ENCODE peak calls at places on chromosome 3, in seven cellular contexts. I, F, H, W, L, M and T are unnamed samples.

GRCh38 chr3:180633722-180634121 is 31.8 kb downstream of the TTC14 start:
- DNase-seq in I (no peak), F (no peak), H (no peak), W (no peak), L (no peak), M (peak), T (no peak)

GRCh38 chr3:34207826-34208225 is 409.4 kb downstream of the PDCD6IP start:
- DNase-seq in I (no peak), F (no peak), H (no peak), W (peak), L (peak), M (no peak), T (peak)

GRCh38 chr3:140134231-140134630 is 199.2 kb downstream of the CLSTN2 start:
- DNase-seq in I (no peak), F (no peak), H (no peak), W (no peak), L (no peak), M (no peak), T (no peak)

GRCh38 chr3:98903705-98904481 is 2.4 kb upstream of the DCBLD2 start:
- DNase-seq in I (no peak), F (no peak), H (no peak), W (no peak), L (no peak), M (peak), T (no peak)

GRCh38 chr3:126338796-126339241 is 18.4 kb downstream of the KLF15 start:
- DNase-seq in I (no peak), F (no peak), H (peak), W (no peak), L (no peak), M (peak), T (no peak)

GRCh38 chr3:171302009-171302408 is 158.2 kb downstream of the TNIK start:
- DNase-seq in I (no peak), F (no peak), H (no peak), W (no peak), L (no peak), M (no peak), T (no peak)

GRCh38 chr3:117997201-117998049 is 1037.2 kb downstream of the IGSF11 start:
- DNase-seq in I (peak), F (peak), H (peak), W (peak), L (peak), M (peak), T (peak)

GRCh38 chr3:196399485-196399945 is 32.7 kb downstream of the UBXN7 start:
- DNase-seq in I (no peak), F (no peak), H (no peak), W (peak), L (no peak), M (no peak), T (peak)

GRCh38 chr3:33729993-33730392 is 11.9 kb upstream of the CLASP2 start:
- DNase-seq in I (no peak), F (no peak), H (no peak), W (no peak), L (no peak), M (no peak), T (no peak)

GRCh38 chr3:98359993-98360675 is 6.5 kb downstream of the OR5K4 start:
- DNase-seq in I (no peak), F (no peak), H (no peak), W (peak), L (no peak), M (no peak), T (peak)

GRCh38 chr3:65291448-65292091 is 603.8 kb upstream of the ADAMTS9 start:
- DNase-seq in I (no peak), F (no peak), H (no peak), W (no peak), L (no peak), M (no peak), T (no peak)

GRCh38 chr3:134377896-134378295 is 3.6 kb upstream of the AMOTL2 start:
- DNase-seq in I (no peak), F (no peak), H (no peak), W (no peak), L (no peak), M (peak), T (no peak)

GRCh38 chr3:175274056-175274455 is 414.9 kb downstream of the NAALADL2 start:
- DNase-seq in I (no peak), F (no peak), H (no peak), W (no peak), L (no peak), M (no peak), T (no peak)

GRCh38 chr3:97971679-97972567 is at the start of gene RIOX2:
- DNase-seq in I (no peak), F (no peak), H (peak), W (peak), L (no peak), M (peak), T (peak)

GRCh38 chr3:20074226-20075063 is 34.2 kb downstream of the KAT2B start:
- DNase-seq in I (no peak), F (peak), H (no peak), W (peak), L (no peak), M (no peak), T (peak)

GRCh38 chr3:52126500-52126899 is 27.7 kb downstream of the POC1A start:
- DNase-seq in I (no peak), F (no peak), H (no peak), W (no peak), L (no peak), M (no peak), T (no peak)

GRCh38 chr3:129123314-129124060 is 1.9 kb upstream of the RAB43 start:
- DNase-seq in I (no peak), F (no peak), H (no peak), W (peak), L (peak), M (peak), T (no peak)

GRCh38 chr3:5384557-5384956 is 197.1 kb downstream of the EDEM1 start:
- DNase-seq in I (no peak), F (no peak), H (no peak), W (no peak), L (no peak), M (no peak), T (no peak)

GRCh38 chr3:39960515-39961403 is 151.3 kb downstream of the MYRIP start:
- DNase-seq in I (no peak), F (no peak), H (no peak), W (peak), L (peak), M (no peak), T (peak)

GRCh38 chr3:183473969-183474368 is 45.5 kb upstream of the MCF2L2 start:
- DNase-seq in I (no peak), F (no peak), H (no peak), W (no peak), L (no peak), M (no peak), T (no peak)

GRCh38 chr3:30313840-30314239 is 292.6 kb upstream of the TGFBR2 start:
- DNase-seq in I (no peak), F (no peak), H (no peak), W (no peak), L (no peak), M (no peak), T (no peak)

GRCh38 chr3:107598926-107599754 is 76.4 kb downstream of the BBX start:
- DNase-seq in I (peak), F (no peak), H (no peak), W (peak), L (no peak), M (peak), T (peak)

GRCh38 chr3:52408466-52408865 is 36.4 kb downstream of the SEMA3G start:
- DNase-seq in I (no peak), F (no peak), H (no peak), W (no peak), L (no peak), M (peak), T (no peak)

GRCh38 chr3:65144791-65145355 is 457.1 kb upstream of the ADAMTS9 start:
- DNase-seq in I (no peak), F (peak), H (no peak), W (peak), L (no peak), M (no peak), T (peak)

GRCh38 chr3:149086232-149086988 is at the start of gene HLTF:
- DNase-seq in I (peak), F (peak), H (peak), W (peak), L (peak), M (peak), T (peak)

GRCh38 chr3:116425126-116425525 is 20.2 kb downstream of the LSAMP start:
- DNase-seq in I (no peak), F (no peak), H (no peak), W (no peak), L (no peak), M (no peak), T (no peak)

GRCh38 chr3:61915296-61915695 is 353.9 kb downstream of the PTPRG start:
- DNase-seq in I (no peak), F (no peak), H (no peak), W (no peak), L (no peak), M (no peak), T (no peak)

GRCh38 chr3:50850639-50851511 is 176.1 kb downstream of the DOCK3 start:
- DNase-seq in I (no peak), F (no peak), H (no peak), W (no peak), L (no peak), M (no peak), T (no peak)

GRCh38 chr3:170745211-170745718 is 124.7 kb downstream of the RPL22L1 start:
- DNase-seq in I (no peak), F (no peak), H (no peak), W (peak), L (no peak), M (no peak), T (peak)

GRCh38 chr3:175851541-175851940 is 992.4 kb downstream of the NAALADL2 start:
- DNase-seq in I (no peak), F (no peak), H (no peak), W (no peak), L (no peak), M (no peak), T (no peak)

GRCh38 chr3:142849148-142849547 is 39.7 kb downstream of the PCOLCE2 start:
- DNase-seq in I (no peak), F (no peak), H (no peak), W (no peak), L (no peak), M (no peak), T (no peak)

GRCh38 chr3:125245521-125245920 is 33.0 kb upstream of the SLC12A8 start:
- DNase-seq in I (no peak), F (no peak), H (no peak), W (no peak), L (no peak), M (no peak), T (no peak)

GRCh38 chr3:60126905-60127304 is 1077.1 kb upstream of the CFAP20DC start:
- DNase-seq in I (no peak), F (no peak), H (no peak), W (no peak), L (no peak), M (no peak), T (no peak)

GRCh38 chr3:194140520-194141414 is 4.8 kb downstream of the HES1 start:
- DNase-seq in I (no peak), F (no peak), H (peak), W (no peak), L (no peak), M (peak), T (peak)
- H3K4me3 ChIP-seq in I (peak), F (peak), H (peak), W (no peak), L (peak), M (peak), T (peak)

GRCh38 chr3:23051240-23052140 is 151.6 kb upstream of the UBE2E2 start:
- DNase-seq in I (no peak), F (no peak), H (no peak), W (no peak), L (no peak), M (no peak), T (no peak)

GRCh38 chr3:23055733-23056376 is 147.3 kb upstream of the UBE2E2 start:
- DNase-seq in I (no peak), F (peak), H (no peak), W (peak), L (peak), M (no peak), T (peak)

GRCh38 chr3:23046536-23046935 is 156.6 kb upstream of the UBE2E2 start:
- DNase-seq in I (no peak), F (no peak), H (no peak), W (no peak), L (no peak), M (no peak), T (no peak)

DNA sequence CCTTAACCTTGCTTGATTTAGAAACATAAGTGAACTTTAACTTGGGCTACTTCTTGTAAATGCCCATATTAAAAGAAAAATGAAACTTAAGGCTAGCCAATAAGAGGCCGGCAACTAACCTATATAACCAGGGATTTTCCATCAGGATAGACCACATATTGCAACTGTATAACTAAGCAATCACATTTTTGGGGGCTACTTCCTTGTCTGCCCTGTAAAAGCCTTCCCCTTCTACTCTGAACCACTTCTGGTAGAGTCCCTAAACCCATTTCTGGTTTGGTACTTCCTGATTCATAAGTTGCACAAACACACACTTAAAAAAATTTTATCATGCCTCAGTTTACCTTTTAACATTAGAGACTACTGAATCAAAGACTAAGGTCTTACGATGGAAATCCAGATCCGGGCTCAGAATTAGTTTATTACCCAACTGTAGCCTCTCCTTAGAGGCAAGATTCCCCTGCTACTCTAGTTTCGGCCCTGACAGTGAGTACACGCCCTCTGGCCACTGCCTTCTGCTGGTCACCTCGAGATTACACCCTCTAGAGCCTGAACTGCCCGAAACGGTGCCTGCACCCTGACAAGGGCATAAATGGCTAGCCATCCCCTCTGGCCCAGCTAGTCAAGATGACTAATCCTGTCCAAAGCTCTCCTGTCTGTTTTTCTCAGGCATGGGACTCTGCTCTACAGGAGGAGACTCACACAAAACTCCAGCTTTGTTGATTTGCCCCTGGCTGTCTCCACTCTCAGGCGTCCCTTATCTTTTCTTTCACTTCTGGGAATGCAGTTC is 150.7 kb upstream of the UBE2E2 start:
- DNase-seq in I (peak), F (no peak), H (no peak), W (no peak), L (no peak), M (no peak), T (peak)
- TF ChIP-seq CTCF in I (peak), F (no peak), H (no peak), W (no peak), L (no peak), M (no peak), T (no peak)

DNA sequence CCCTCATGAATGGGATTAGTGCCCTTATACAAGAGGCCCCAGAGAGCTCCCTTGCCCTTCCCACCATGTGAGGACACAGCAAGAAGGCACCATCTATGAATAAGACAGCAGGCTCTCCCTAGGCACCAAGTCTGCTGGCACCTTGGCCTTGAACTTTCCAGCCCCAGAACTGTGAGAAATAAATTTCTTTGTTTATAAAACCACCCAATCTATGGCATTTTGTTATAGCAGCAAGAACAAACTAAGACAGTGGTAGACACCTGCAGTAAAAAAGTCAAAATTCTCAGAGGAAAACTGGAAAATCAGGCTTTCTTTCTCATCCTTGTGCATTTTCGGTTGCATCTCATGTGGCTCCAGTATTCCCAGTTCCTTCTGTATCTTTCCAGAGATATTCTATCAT is 90.3 kb downstream of the LSM3 start:
- DNase-seq in I (no peak), F (no peak), H (no peak), W (no peak), L (no peak), M (no peak), T (no peak)
- H3K4me3 ChIP-seq in I (no peak), F (no peak), H (no peak), W (no peak), L (no peak), M (no peak), T (no peak)

GRCh38 chr3:89360155-89360554 is 252.7 kb downstream of the EPHA3 start:
- DNase-seq in I (no peak), F (no peak), H (no peak), W (no peak), L (no peak), M (no peak), T (peak)

GRCh38 chr3:89353465-89353864 is 246.0 kb downstream of the EPHA3 start:
- DNase-seq in I (no peak), F (no peak), H (no peak), W (no peak), L (no peak), M (no peak), T (no peak)

GRCh38 chr3:89358281-89358680 is 250.9 kb downstream of the EPHA3 start:
- DNase-seq in I (no peak), F (no peak), H (no peak), W (no peak), L (no peak), M (no peak), T (no peak)
- TF ChIP-seq CTCF in I (no peak), F (no peak), H (no peak), W (no peak), L (no peak), M (no peak), T (no peak)

DNA sequence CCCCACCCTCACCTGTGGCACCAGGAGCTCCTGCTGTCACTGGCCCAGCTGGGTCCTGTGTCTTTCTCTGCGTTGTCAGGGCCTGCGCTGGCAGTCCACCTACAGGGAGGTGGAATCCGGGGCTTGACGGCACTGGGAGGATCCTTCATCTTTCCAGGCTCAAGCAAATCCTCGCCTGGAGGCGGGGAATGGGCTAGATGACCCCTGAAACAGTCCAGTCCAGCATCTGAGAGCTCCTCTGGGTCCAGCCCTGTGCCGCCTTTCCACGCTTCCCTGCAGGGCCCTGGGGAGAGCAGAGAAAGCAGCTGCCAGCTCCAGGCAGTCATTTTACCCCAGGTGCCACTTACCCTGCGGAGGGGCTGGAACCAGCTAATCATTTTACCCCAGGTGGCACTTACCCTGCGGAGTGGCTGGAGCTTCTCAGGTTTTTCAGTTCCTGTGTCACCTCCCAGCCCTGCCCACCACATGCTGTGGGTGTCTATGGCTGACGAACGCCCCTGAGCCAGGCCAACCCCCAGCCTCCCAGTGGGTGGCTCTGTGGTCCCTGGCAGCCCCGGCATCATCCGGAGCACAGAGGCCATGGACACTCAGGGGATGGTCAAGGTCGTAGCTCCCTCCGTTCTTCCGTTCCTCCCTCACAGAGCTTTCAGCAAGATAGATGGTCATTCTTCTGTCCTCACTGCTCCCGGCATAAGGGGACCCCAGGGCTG is 17.9 kb upstream of the ADIPOQ start:
- DNase-seq in I (no peak), F (no peak), H (no peak), W (no peak), L (no peak), M (no peak), T (no peak)
- H3K4me3 ChIP-seq in I (peak), F (no peak), H (no peak), W (peak), L (peak), M (no peak), T (no peak)

DNA sequence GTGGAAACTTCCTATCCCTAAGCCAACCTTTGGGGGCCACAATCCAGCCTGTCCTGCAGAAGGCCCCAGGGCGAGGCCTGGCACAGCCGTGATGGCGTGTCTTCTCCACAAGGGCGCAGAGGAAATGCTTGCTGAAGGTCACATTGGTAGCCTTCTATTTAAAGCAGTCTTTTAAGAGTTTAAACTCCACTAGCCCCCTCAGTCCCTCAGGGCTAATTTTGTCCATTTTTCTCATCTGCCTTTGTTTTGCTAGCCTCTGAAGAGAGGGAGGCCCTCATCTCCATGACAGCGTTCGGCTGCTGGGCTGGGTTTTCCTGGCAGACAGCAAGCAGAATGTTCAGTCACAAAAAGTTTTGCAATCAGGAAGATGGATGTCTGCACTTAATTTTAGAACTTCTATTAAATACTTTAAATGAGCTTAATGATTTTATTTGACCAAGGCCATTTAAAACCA is 40.8 kb downstream of the RARB start:
- DNase-seq in I (no peak), F (peak), H (no peak), W (peak), L (peak), M (peak), T (peak)
- TF ChIP-seq CTCF in I (peak), F (peak), H (no peak), W (peak), L (peak), M (no peak), T (peak)

GRCh38 chr3:9901967-9902366 is 681 bp upstream of the IL17RE start:
- DNase-seq in I (no peak), F (no peak), H (no peak), W (no peak), L (no peak), M (peak), T (no peak)
- H3K4me3 ChIP-seq in I (no peak), F (no peak), H (no peak), W (no peak), L (no peak), M (no peak), T (no peak)

DNA sequence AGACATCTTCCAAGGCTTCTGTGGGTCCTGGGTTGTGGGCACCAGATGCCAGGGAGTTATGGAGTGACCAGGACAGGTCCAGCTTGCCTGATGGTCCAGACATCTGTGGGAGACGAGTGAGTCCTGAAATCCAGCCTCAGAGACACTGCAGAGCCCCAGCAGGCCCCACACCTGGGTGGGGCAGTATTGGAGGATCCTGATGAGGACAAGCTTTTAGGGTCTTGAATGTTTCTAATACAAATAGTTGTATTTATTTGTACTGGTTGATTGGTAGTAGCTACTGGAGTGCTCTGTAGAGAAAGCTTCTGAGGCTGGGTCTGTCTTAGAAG is 67.5 kb upstream of the PRR23C start:
- DNase-seq in I (no peak), F (no peak), H (no peak), W (no peak), L (no peak), M (no peak), T (no peak)
- TF ChIP-seq CTCF in I (no peak), F (no peak), H (no peak), W (no peak), L (no peak), M (no peak), T (no peak)